ENCODE peak calls at places on chromosomes 4 and X, in six cellular contexts. One of them, this sample, is unnamed. For H3K4me1, the result is how much of the 10 kb centered on the place peaks cover.

GRCh38 chr4:40909363-40909876 is 159.7 kb downstream of the NSUN7 start:
- DNase-seq in stomach: no peak
- DNase-seq in GM23338: no peak
- DNase-seq in ovary: no peak
- DNase-seq in IMR-90: peak
- DNase-seq in CD8-positive, alpha-beta T cell: no peak
- DNase-seq in this sample: no peak

GRCh38 chrX:47864785-47865184 is 28.1 kb downstream of the ZNF81 start:
- DNase-seq in ovary: no peak
- DNase-seq in GM23338: no peak
- DNase-seq in CD8-positive, alpha-beta T cell: no peak
- DNase-seq in stomach: no peak
- DNase-seq in IMR-90: no peak
- DNase-seq in this sample: no peak

GRCh38 chr4:128776794-128777216 is 32.7 kb upstream of the JADE1 start:
- DNase-seq in stomach: peak
- DNase-seq in GM23338: no peak
- DNase-seq in CD8-positive, alpha-beta T cell: no peak
- DNase-seq in IMR-90: peak
- DNase-seq in ovary: peak
- DNase-seq in this sample: no peak

GRCh38 chrX:134548257-134548732 is 88.3 kb downstream of the HPRT1 start:
- DNase-seq in IMR-90: no peak
- DNase-seq in CD8-positive, alpha-beta T cell: no peak
- DNase-seq in ovary: no peak
- DNase-seq in GM23338: peak
- DNase-seq in stomach: no peak
- DNase-seq in this sample: no peak

GRCh38 chrX:118626346-118626745 is 101.1 kb upstream of the IL13RA1 start:
- DNase-seq in IMR-90: no peak
- DNase-seq in stomach: no peak
- DNase-seq in CD8-positive, alpha-beta T cell: no peak
- DNase-seq in ovary: no peak
- DNase-seq in GM23338: no peak
- DNase-seq in this sample: no peak

GRCh38 chrX:110836982-110837381 is 41.4 kb upstream of the CHRDL1 start:
- DNase-seq in stomach: no peak
- DNase-seq in ovary: no peak
- DNase-seq in IMR-90: no peak
- DNase-seq in GM23338: peak
- DNase-seq in CD8-positive, alpha-beta T cell: no peak
- DNase-seq in this sample: no peak

GRCh38 chrX:103254171-103254824 is 657 bp downstream of the TCEAL8 start:
- DNase-seq in GM23338: peak
- DNase-seq in CD8-positive, alpha-beta T cell: peak
- DNase-seq in ovary: peak
- DNase-seq in stomach: peak
- DNase-seq in IMR-90: peak
- DNase-seq in this sample: peak

GRCh38 chr4:89230271-89230670 is 77.3 kb downstream of the GPRIN3 start:
- DNase-seq in CD8-positive, alpha-beta T cell: no peak
- DNase-seq in GM23338: no peak
- DNase-seq in IMR-90: no peak
- DNase-seq in ovary: no peak
- DNase-seq in stomach: no peak
- DNase-seq in this sample: no peak

GRCh38 chrX:17376381-17377046 is 1.5 kb downstream of the NHS start:
- DNase-seq in stomach: no peak
- DNase-seq in ovary: peak
- DNase-seq in CD8-positive, alpha-beta T cell: no peak
- DNase-seq in IMR-90: no peak
- DNase-seq in GM23338: peak
- DNase-seq in this sample: peak

GRCh38 chr4:57104706-57105560 is 5.3 kb downstream of the IGFBP7 start:
- DNase-seq in stomach: no peak
- DNase-seq in IMR-90: peak
- DNase-seq in CD8-positive, alpha-beta T cell: no peak
- DNase-seq in ovary: no peak
- DNase-seq in GM23338: no peak
- DNase-seq in this sample: no peak

GRCh38 chrX:110086916-110087484 is 84.1 kb downstream of the TMEM164 start:
- DNase-seq in IMR-90: peak
- DNase-seq in CD8-positive, alpha-beta T cell: no peak
- DNase-seq in ovary: no peak
- DNase-seq in stomach: no peak
- DNase-seq in GM23338: peak
- DNase-seq in this sample: no peak

GRCh38 chrX:109875831-109876230 is 127.1 kb upstream of the TMEM164 start:
- DNase-seq in IMR-90: no peak
- DNase-seq in stomach: no peak
- DNase-seq in CD8-positive, alpha-beta T cell: no peak
- DNase-seq in GM23338: no peak
- DNase-seq in ovary: no peak
- DNase-seq in this sample: no peak

GRCh38 chrX:15349046-15349445 is 13.7 kb upstream of the PIGA start:
- DNase-seq in IMR-90: peak
- DNase-seq in CD8-positive, alpha-beta T cell: peak
- DNase-seq in GM23338: peak
- DNase-seq in stomach: peak
- DNase-seq in ovary: peak
- DNase-seq in this sample: no peak

GRCh38 chrX:130125090-130125489 is 14.8 kb upstream of the ELF4 start:
- DNase-seq in GM23338: no peak
- DNase-seq in IMR-90: no peak
- DNase-seq in CD8-positive, alpha-beta T cell: no peak
- DNase-seq in ovary: peak
- DNase-seq in stomach: peak
- DNase-seq in this sample: peak

DNA sequence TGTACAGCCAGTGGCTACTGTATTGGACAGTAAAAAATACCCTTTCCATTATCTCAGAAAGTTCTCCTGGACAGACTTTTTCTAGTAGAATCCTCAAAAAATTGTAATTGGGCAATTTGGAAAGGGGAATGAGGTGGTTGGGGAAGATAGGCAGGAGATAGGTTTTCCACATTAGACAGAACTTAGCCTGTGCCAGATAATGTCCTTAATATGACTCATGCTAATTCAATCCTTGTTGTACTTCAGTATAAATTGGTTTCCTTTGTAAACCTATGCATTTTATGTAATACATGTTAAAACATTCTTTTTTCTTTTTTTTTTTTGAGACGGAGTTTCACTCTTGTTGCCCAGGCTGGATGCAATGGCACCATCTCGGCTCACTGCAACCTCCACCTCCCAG is 8.9 kb downstream of the EIF4E start:
- DNase-seq in CD8-positive, alpha-beta T cell: no peak
- DNase-seq in IMR-90: peak
- DNase-seq in stomach: no peak
- DNase-seq in GM23338: no peak
- DNase-seq in ovary: no peak
- DNase-seq in this sample: no peak
- H3K27ac ChIP-seq in CD8-positive, alpha-beta T cell: no peak
- H3K27ac ChIP-seq in IMR-90: peak
- H3K27ac ChIP-seq in stomach: no peak
- H3K27ac ChIP-seq in GM23338: no peak
- H3K27ac ChIP-seq in ovary: no peak
- H3K27ac ChIP-seq in this sample: no peak

DNA sequence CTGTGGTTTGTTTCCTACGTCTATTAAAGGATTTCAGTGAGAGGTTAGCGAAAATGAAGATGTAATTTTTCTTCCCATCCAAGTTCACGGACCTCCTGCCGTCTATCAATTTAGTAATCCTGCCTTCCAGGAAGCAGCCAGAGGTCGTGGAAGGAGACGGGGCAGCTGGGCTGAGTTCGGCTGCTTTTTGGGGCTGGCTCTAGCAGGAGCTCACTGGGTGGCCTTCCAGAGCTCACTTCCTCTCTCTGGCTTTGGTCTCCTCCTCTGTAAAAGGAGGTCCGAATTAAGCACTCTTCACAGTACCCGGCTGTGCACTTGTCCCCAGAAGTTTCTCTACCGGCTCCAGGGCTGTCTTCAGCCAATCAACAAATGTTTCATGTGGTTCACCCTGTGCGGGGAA is 295.4 kb downstream of the BCOR start:
- DNase-seq in GM23338: peak
- DNase-seq in stomach: no peak
- DNase-seq in CD8-positive, alpha-beta T cell: no peak
- DNase-seq in ovary: no peak
- DNase-seq in IMR-90: no peak
- DNase-seq in this sample: no peak
- TF ChIP-seq CTCF in GM23338: no peak
- TF ChIP-seq CTCF in stomach: no peak
- TF ChIP-seq CTCF in CD8-positive, alpha-beta T cell: no peak
- TF ChIP-seq CTCF in ovary: no peak
- TF ChIP-seq CTCF in IMR-90: no peak
- TF ChIP-seq CTCF in this sample: no peak

DNA sequence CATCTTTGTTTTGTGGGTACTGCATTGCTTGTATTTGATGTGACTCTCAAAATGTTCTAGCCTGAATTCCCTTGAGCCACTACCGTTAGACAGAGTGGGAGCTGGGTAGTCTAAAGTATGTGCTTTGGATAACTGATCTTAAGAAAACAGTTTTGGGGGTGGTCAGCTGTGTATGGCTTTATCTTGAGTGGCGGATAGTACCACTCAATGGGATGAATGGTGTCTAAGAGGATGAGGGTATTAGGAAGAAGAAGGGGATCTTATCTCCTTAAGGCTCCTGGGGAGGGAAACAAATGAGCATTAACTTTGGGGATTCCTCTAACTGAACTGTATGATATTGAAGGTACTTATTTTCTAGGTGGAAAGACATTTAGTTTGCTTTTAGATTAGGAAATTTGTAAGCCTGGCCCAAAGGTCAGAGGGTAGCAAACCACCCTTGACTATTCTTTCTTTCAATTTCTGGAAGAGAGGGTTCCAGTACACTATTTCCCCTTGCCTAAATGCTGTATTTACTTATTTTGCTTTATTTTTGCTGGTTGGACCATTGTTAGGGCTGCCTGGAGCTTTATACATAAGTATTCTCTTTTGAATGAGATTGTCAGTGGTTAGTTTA is 11.3 kb downstream of the BMP2K start:
- DNase-seq in GM23338: no peak
- DNase-seq in stomach: no peak
- DNase-seq in IMR-90: no peak
- DNase-seq in ovary: no peak
- DNase-seq in CD8-positive, alpha-beta T cell: no peak
- DNase-seq in this sample: no peak
- H3K4me1 ChIP-seq in GM23338: under half
- H3K4me1 ChIP-seq in stomach: under half
- H3K4me1 ChIP-seq in IMR-90: under half
- H3K4me1 ChIP-seq in ovary: under half
- H3K4me1 ChIP-seq in CD8-positive, alpha-beta T cell: under half
- H3K4me1 ChIP-seq in this sample: under half

GRCh38 chr4:17276821-17277220 is 235.1 kb downstream of the QDPR start:
- DNase-seq in GM23338: no peak
- DNase-seq in IMR-90: peak
- DNase-seq in CD8-positive, alpha-beta T cell: no peak
- DNase-seq in stomach: no peak
- DNase-seq in ovary: peak
- DNase-seq in this sample: no peak
- H3K27ac ChIP-seq in GM23338: no peak
- H3K27ac ChIP-seq in IMR-90: no peak
- H3K27ac ChIP-seq in CD8-positive, alpha-beta T cell: no peak
- H3K27ac ChIP-seq in stomach: no peak
- H3K27ac ChIP-seq in ovary: no peak
- H3K27ac ChIP-seq in this sample: no peak

GRCh38 chr4:186104895-186105720 is 604 bp downstream of the FAM149A start:
- DNase-seq in IMR-90: no peak
- DNase-seq in ovary: peak
- DNase-seq in stomach: peak
- DNase-seq in GM23338: peak
- DNase-seq in CD8-positive, alpha-beta T cell: no peak
- DNase-seq in this sample: peak
- TF ChIP-seq CTCF in IMR-90: no peak
- TF ChIP-seq CTCF in ovary: no peak
- TF ChIP-seq CTCF in stomach: no peak
- TF ChIP-seq CTCF in GM23338: peak
- TF ChIP-seq CTCF in CD8-positive, alpha-beta T cell: no peak
- TF ChIP-seq CTCF in this sample: no peak

DNA sequence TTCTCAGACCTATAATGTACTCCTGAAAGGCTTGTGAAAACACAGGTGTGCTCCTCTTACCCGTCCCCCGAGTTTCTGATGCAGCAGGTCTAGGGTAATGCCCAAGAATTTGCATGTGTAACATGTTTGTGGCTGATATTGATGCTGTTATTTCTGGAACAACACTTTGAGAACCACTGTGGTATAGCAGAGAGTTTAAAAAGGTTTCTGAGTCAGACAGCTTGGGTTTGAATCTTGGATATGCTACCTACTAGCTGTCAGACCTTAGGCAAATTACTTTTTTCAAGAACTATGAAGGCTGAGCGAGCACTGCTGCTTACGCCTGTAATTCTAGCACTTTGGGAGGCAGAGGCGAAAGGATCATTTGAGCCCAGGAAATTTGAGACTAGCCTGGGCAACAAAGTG is 4.9 kb downstream of the AFF1 start:
- DNase-seq in IMR-90: no peak
- DNase-seq in GM23338: no peak
- DNase-seq in ovary: no peak
- DNase-seq in stomach: no peak
- DNase-seq in CD8-positive, alpha-beta T cell: peak
- DNase-seq in this sample: no peak
- H3K4me1 ChIP-seq in IMR-90: under half
- H3K4me1 ChIP-seq in GM23338: under half
- H3K4me1 ChIP-seq in ovary: under half
- H3K4me1 ChIP-seq in stomach: under half
- H3K4me1 ChIP-seq in CD8-positive, alpha-beta T cell: under half
- H3K4me1 ChIP-seq in this sample: half or more

This sample was measured in psoas muscle.